ENCODE peak calls at places on chromosomes 13 and 19, in four cellular contexts. B, V, Y and T are unnamed samples. For H3K4me1, the result is how much of the 10 kb centered on the place peaks cover.

GRCh38 chr19:28864024-28864503 is 348.9 kb downstream of the UQCRFS1 start:
- DNase-seq in B (no peak), V (no peak), Y (no peak), T (no peak)

GRCh38 chr19:3328743-3329142 is 37.6 kb upstream of the NFIC start:
- DNase-seq in B (no peak), V (no peak), Y (no peak), T (no peak)

GRCh38 chr13:78910147-78910546 is 251.2 kb upstream of the OBI1 start:
- DNase-seq in B (no peak), V (no peak), Y (no peak), T (no peak)

GRCh38 chr19:47497073-47497766 is 13.2 kb upstream of the KPTN start:
- DNase-seq in B (no peak), V (peak), Y (no peak), T (no peak)

GRCh38 chr19:982567-983170 is 1.5 kb upstream of the WDR18 start:
- DNase-seq in B (peak), V (peak), Y (no peak), T (peak)

GRCh38 chr13:112001571-112001970 is 65.4 kb upstream of the SOX1 start:
- DNase-seq in B (no peak), V (no peak), Y (no peak), T (no peak)

GRCh38 chr19:41903161-41903953 is 20.4 kb downstream of the ARHGEF1 start:
- DNase-seq in B (no peak), V (no peak), Y (no peak), T (no peak)

GRCh38 chr13:85631801-85632200 is 167.4 kb downstream of the SLITRK6 start:
- DNase-seq in B (no peak), V (no peak), Y (no peak), T (no peak)

GRCh38 chr19:21022996-21023395 is 2.5 kb downstream of the ZNF430 start:
- DNase-seq in B (no peak), V (no peak), Y (peak), T (peak)

GRCh38 chr13:47332149-47332548 is 435.3 kb upstream of the HTR2A start:
- DNase-seq in B (no peak), V (no peak), Y (peak), T (no peak)

GRCh38 chr19:1453525-1454371 is 3.8 kb downstream of the APC2 start:
- DNase-seq in B (peak), V (peak), Y (no peak), T (peak)

GRCh38 chr19:50912727-50913716 is 1.8 kb upstream of the KLK4 start:
- DNase-seq in B (no peak), V (no peak), Y (no peak), T (no peak)

GRCh38 chr19:47227347-47228167 is 3.4 kb downstream of the BBC3 start:
- DNase-seq in B (peak), V (peak), Y (peak), T (peak)

GRCh38 chr13:28137556-28137955 is 789 bp upstream of the PAN3 start:
- DNase-seq in B (peak), V (peak), Y (no peak), T (peak)

GRCh38 chr19:41753936-41754529 is 1.3 kb upstream of the CEACAM6 start:
- DNase-seq in B (peak), V (peak), Y (no peak), T (peak)

GRCh38 chr19:1255186-1256161 is 7.1 kb downstream of the MIDN start:
- DNase-seq in B (no peak), V (no peak), Y (no peak), T (no peak)

DNA sequence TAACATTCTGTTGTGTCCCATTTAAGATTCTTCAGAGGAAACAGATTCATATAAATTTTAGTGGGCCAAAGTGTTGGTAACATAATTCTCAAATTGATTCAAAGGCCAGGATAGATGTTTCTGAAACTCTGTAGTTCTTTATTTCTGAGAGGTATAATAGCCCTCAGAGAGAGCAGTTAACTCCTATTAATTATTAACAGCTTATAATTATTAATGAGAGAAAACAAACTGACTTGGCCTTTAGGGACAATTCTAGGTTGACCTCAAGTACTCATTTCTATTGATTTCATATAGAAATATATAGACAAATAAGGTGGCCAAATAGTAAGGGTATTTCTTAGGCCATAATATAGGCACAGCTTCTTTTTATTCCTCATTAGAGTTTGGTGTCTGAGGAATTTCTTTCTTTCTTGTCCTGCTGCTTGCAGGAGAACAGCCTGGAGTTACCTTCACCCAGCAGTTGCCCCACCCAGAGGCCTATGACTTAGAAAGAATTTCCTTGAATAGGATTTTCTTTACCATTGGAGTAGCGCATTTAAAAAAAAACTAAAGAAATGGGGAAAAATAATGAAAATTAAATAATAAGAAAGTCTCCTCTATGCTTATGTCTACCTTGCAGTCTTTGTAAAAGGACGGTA is 1430.1 kb upstream of the SPRY2 start:
- DNase-seq in B (no peak), V (no peak), Y (no peak), T (no peak)
- H3K4me1 ChIP-seq in B (under half), V (under half), Y (under half), T (under half)

GRCh38 chr13:70107125-70107497 is 515 bp upstream of the ATXN8OS start:
- DNase-seq in B (no peak), V (no peak), Y (no peak), T (no peak)
- H3K4me3 ChIP-seq in B (no peak), V (no peak), Y (no peak), T (no peak)

GRCh38 chr19:19446655-19447437 is 41.4 kb downstream of the GATAD2A start:
- DNase-seq in B (no peak), V (no peak), Y (no peak), T (no peak)
- H3K4me1 ChIP-seq in B (under half), V (under half), Y (under half), T (under half)

GRCh38 chr19:33905937-33906577 is 109.4 kb downstream of the KCTD15 start:
- DNase-seq in B (peak), V (peak), Y (no peak), T (peak)
- H3K4me3 ChIP-seq in B (peak), V (peak), Y (peak), T (peak)

GRCh38 chr19:54011507-54012211 is 20.2 kb downstream of the CACNG6 start:
- DNase-seq in B (no peak), V (no peak), Y (no peak), T (no peak)

GRCh38 chr19:54014920-54015560 is 23.6 kb downstream of the CACNG6 start:
- DNase-seq in B (no peak), V (no peak), Y (no peak), T (peak)

GRCh38 chr19:54013866-54014265 is 22.4 kb downstream of the CACNG6 start:
- DNase-seq in B (no peak), V (no peak), Y (no peak), T (no peak)

GRCh38 chr19:54009440-54009839 is 18.0 kb downstream of the CACNG6 start:
- DNase-seq in B (no peak), V (no peak), Y (no peak), T (no peak)

GRCh38 chr19:54010474-54010873 is 19.0 kb downstream of the CACNG6 start:
- DNase-seq in B (no peak), V (no peak), Y (no peak), T (no peak)
- H3K4me1 ChIP-seq in B (under half), V (under half), Y (under half), T (under half)